ENCODE peak calls at places on chromosome 1, in ten cellular contexts. M, O, T, N, L, J, H, K, C and U are unnamed samples.

GRCh38 chr1:59570524-59570923 is 244.2 kb upstream of the HOOK1 start:
- DNase-seq in N (no peak), T (peak), O (no peak), J (peak), M (no peak), H (no peak), C (peak), K (peak), L (no peak), U (no peak)

GRCh38 chr1:200075522-200075921 is 48.0 kb downstream of the NR5A2 start:
- DNase-seq in C (no peak), O (no peak), L (no peak), T (no peak), J (no peak), K (no peak), N (no peak), M (no peak), H (no peak), U (no peak)

GRCh38 chr1:15429701-15430149 is 8.5 kb upstream of the CTRC start:
- DNase-seq in T (peak), H (no peak), L (no peak), M (no peak), O (no peak), C (peak), N (no peak), J (no peak), K (no peak), U (no peak)

GRCh38 chr1:114010433-114011184 is 31.3 kb downstream of the OLFML3 start:
- DNase-seq in C (no peak), T (no peak), K (no peak), J (no peak), O (no peak), H (no peak), L (no peak), M (no peak), N (no peak), U (no peak)

GRCh38 chr1:15355968-15356621 is 53.6 kb upstream of the EFHD2 start:
- DNase-seq in N (no peak), J (no peak), L (no peak), K (no peak), H (peak), M (no peak), T (peak), C (peak), O (peak), U (no peak)

GRCh38 chr1:53395671-53396215 is 63.5 kb upstream of the DMRTB1 start:
- DNase-seq in H (no peak), N (no peak), L (no peak), J (no peak), M (no peak), T (no peak), C (no peak), O (no peak), K (no peak), U (peak)

GRCh38 chr1:12196641-12197482 is 30.1 kb downstream of the TNFRSF1B start:
- DNase-seq in H (no peak), T (no peak), N (peak), J (no peak), K (no peak), O (no peak), L (no peak), C (no peak), M (no peak), U (peak)

GRCh38 chr1:100380635-100381034 is 28.3 kb downstream of the CDC14A start:
- DNase-seq in O (no peak), C (no peak), K (no peak), L (no peak), M (no peak), J (no peak), N (no peak), H (no peak), T (no peak), U (no peak)

GRCh38 chr1:228900099-228900965 is 165.1 kb downstream of the RHOU start:
- DNase-seq in L (no peak), M (no peak), N (peak), O (no peak), H (no peak), J (no peak), T (no peak), C (peak), K (no peak), U (peak)

GRCh38 chr1:64527191-64527590 is 57.3 kb downstream of the CACHD1 start:
- DNase-seq in L (no peak), J (no peak), N (no peak), C (no peak), H (no peak), T (peak), O (no peak), K (peak), M (no peak), U (no peak)

GRCh38 chr1:237041461-237041794 is 556 bp upstream of the RYR2 start:
- DNase-seq in M (no peak), C (no peak), K (no peak), H (no peak), L (no peak), O (no peak), N (no peak), T (no peak), J (no peak), U (no peak)